ENCODE peak calls at places on chromosomes 4 and X, in ten cellular contexts. L is heart right ventricle, B is mucosa of descending colon, J is fibroblast of lung, Z is Caco-2, E is IMR-90, N is lung, I is GM23248, D is upper lobe of left lung, G is A549. W is an unnamed sample. For H3K4me1, the result is how much of the 10 kb centered on the place peaks cover.

GRCh38 chr4:8330821-8331566 is 61.4 kb downstream of the HTRA3 start:
- DNase-seq in L (peak), B (no peak), J (peak), Z (no peak), E (no peak), N (no peak), I (peak), D (no peak), G (no peak), W (no peak)

GRCh38 chr4:94039226-94039625 is 168.4 kb upstream of the SMARCAD1 start:
- DNase-seq in L (no peak), B (no peak), J (no peak), Z (no peak), E (no peak), N (no peak), I (no peak), D (no peak), G (no peak), W (no peak)

GRCh38 chr4:150217804-150218203 is 139.6 kb downstream of the DCLK2 start:
- DNase-seq in L (peak), B (no peak), J (no peak), Z (no peak), E (no peak), N (no peak), I (no peak), D (no peak), G (no peak), W (no peak)

GRCh38 chrX:119552508-119552907 is 12.7 kb downstream of the STEEP1 start:
- DNase-seq in L (no peak), B (no peak), J (peak), Z (no peak), E (peak), N (no peak), I (peak), D (no peak), G (no peak), W (no peak)

GRCh38 chr4:6589444-6589843 is 14.5 kb downstream of the MAN2B2 start:
- DNase-seq in L (no peak), B (no peak), J (no peak), Z (no peak), E (no peak), N (no peak), I (no peak), D (no peak), G (no peak), W (no peak)

GRCh38 chr4:186723207-186724047 is at the start of gene FAT1:
- DNase-seq in L (peak), B (peak), J (peak), Z (peak), E (peak), N (peak), I (peak), D (peak), G (peak), W (no peak)

GRCh38 chrX:132955710-132956109 is 2.7 kb downstream of the HS6ST2 start:
- DNase-seq in L (no peak), B (no peak), J (no peak), Z (no peak), E (no peak), N (no peak), I (no peak), D (no peak), G (no peak), W (no peak)

GRCh38 chr4:142040043-142040442 is 403.7 kb downstream of the IL15 start:
- DNase-seq in L (no peak), B (no peak), J (no peak), Z (no peak), E (no peak), N (no peak), I (no peak), D (no peak), G (no peak), W (no peak)

GRCh38 chr4:183889190-183889589 is 15.9 kb upstream of the STOX2 start:
- DNase-seq in L (no peak), B (no peak), J (no peak), Z (no peak), E (no peak), N (no peak), I (no peak), D (no peak), G (no peak), W (no peak)

GRCh38 chr4:152100378-152101201 is 339.8 kb upstream of the GATB start:
- DNase-seq in L (no peak), B (peak), J (no peak), Z (no peak), E (no peak), N (no peak), I (no peak), D (peak), G (no peak), W (peak)

GRCh38 chr4:159105063-159105414 is 2.2 kb downstream of the RAPGEF2 start:
- DNase-seq in L (no peak), B (no peak), J (peak), Z (no peak), E (peak), N (no peak), I (peak), D (no peak), G (no peak), W (no peak)

GRCh38 chr4:185381794-185382193 is 13.9 kb downstream of the LRP2BP start:
- DNase-seq in L (no peak), B (no peak), J (peak), Z (no peak), E (peak), N (no peak), I (peak), D (no peak), G (no peak), W (no peak)

DNA sequence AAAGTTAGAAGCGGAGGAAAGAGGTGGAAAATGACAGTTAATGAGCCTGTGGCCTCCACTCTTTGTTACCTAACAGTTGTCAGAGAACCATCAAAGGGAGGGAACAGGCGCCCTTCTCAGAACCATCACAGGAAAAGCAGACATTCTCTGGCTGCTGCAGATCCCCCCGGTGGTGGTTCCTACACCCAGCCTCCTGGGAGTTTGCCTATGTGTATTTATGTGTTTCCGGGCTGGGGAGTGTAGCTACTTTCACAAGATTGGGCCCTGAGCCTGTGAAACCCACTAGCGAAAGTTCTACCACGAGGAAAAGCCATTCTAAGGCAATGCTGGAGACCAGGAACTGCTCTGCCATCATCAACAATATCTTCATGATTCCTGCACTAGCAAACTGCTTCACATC is 52.7 kb upstream of the BCOR start:
- DNase-seq in L (no peak), B (no peak), J (no peak), Z (no peak), E (no peak), N (no peak), I (no peak), D (no peak), G (no peak), W (no peak)
- H3K4me1 ChIP-seq in L (under half), B (under half), J (under half), Z (under half), E (under half), N (under half), I (under half), D (under half), G (under half), W (under half)

DNA sequence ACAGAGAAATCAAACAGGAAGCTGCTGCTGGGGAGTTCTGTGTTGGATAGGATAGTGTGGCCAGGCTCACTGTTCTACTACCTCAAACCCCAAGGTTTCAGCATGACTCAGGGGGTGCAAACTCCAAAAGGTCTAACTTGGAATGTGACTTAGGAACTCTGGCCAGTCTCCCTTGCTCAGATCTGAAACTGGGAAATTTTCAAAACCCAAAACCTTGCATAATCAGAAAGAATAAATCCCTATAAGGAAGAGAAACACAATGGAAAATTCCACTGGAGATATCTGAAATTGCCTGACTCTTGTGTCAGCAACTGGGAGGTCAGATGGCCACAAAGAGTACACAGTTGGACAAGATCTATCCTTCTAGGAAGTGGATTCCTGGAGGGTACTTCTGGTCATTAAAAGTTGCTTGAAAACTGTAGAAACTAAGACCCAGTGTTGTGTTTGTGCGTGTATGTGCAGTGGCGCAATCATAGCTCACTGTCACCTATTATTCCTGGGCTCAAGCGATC is 58.0 kb downstream of the PPEF2 start:
- DNase-seq in L (no peak), B (no peak), J (peak), Z (peak), E (peak), N (no peak), I (peak), D (no peak), G (peak), W (no peak)
- H3K4me1 ChIP-seq in L (under half), B (under half), J (under half), Z (half or more), E (under half), N (under half), I (under half), D (under half), G (half or more), W (under half)

DNA sequence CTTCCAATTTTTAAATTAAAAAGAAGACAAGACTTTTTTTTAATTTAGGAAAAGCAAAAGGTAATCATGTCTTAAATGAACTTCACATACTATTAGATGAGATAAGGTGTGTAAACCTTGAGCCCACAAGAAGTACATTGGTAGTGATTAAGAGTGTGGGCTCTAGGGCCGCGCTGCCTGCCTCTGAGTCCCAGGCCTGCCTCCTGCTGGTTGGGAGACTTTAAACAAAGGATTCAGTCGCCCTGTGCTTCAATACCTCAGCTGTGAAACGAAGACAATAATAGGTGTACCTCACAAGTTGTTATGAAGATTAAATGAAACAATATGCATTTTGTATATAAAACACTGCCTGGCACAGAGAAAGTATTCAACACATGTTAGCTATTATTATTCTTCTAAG is 95.9 kb upstream of the MYOZ2 start:
- DNase-seq in L (no peak), B (no peak), J (no peak), Z (no peak), E (no peak), N (no peak), I (no peak), D (no peak), G (no peak), W (no peak)
- H3K4me1 ChIP-seq in L (half or more), B (under half), J (under half), Z (under half), E (under half), N (under half), I (half or more), D (under half), G (half or more), W (under half)

GRCh38 chrX:153829799-153830631 is at the start of gene PDZD4:
- DNase-seq in L (no peak), B (no peak), J (no peak), Z (no peak), E (no peak), N (no peak), I (peak), D (no peak), G (no peak), W (peak)
- H3K4me1 ChIP-seq in L (under half), B (under half), J (under half), Z (under half), E (under half), N (under half), I (under half), D (under half), G (under half), W (under half)

GRCh38 chrX:24151513-24151912 is 2.0 kb downstream of the ZFX start:
- DNase-seq in L (no peak), B (no peak), J (no peak), Z (no peak), E (no peak), N (no peak), I (peak), D (no peak), G (no peak), W (no peak)

GRCh38 chrX:24156177-24156576 is 6.6 kb downstream of the ZFX start:
- DNase-seq in L (no peak), B (no peak), J (no peak), Z (no peak), E (no peak), N (no peak), I (no peak), D (no peak), G (no peak), W (no peak)

GRCh38 chrX:24154490-24155034 is 5.0 kb downstream of the ZFX start:
- DNase-seq in L (no peak), B (no peak), J (no peak), Z (no peak), E (peak), N (no peak), I (peak), D (no peak), G (no peak), W (no peak)

GRCh38 chrX:24153796-24154189 is 4.3 kb downstream of the ZFX start:
- DNase-seq in L (no peak), B (no peak), J (no peak), Z (no peak), E (no peak), N (no peak), I (no peak), D (no peak), G (no peak), W (no peak)

DNA sequence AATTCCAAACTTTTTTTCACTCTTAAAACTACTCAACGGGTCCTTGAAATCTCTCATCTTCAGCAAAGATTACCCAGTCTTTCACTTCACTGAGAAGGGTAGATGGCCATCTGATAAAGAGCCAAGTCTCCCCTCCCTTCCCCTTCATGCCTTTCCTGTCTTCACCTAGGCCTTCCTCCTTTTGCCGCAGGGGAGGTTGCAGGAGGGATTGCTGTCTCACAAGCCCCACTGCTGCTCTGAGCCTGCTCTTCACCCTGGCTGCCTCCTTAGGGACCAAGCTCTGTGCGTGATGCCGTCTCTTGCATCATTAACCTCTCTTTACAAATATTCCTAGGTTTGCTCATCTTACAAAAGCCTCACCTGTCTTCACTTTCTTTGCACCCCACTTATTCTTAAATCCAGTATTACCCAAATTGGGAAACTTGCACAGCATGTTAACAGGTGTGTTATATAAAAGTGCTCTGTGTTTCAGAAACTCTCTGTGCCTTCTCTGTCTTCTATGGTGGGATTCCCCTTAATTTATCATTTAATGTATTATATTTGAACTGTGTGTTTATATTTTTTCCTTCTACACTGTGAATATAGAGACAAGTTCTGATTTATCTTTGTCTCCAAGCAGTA is 3.8 kb downstream of the ZFX start:
- DNase-seq in L (no peak), B (no peak), J (no peak), Z (no peak), E (no peak), N (no peak), I (peak), D (peak), G (no peak), W (no peak)
- H3K4me1 ChIP-seq in L (under half), B (under half), J (under half), Z (under half), E (under half), N (under half), I (under half), D (half or more), G (half or more), W (half or more)

GRCh38 chr4:67723949-67724348 is 23.0 kb upstream of the UBA6 start:
- DNase-seq in L (no peak), B (no peak), J (no peak), Z (no peak), E (no peak), N (no peak), I (peak), D (no peak), G (no peak), W (no peak)
- H3K4me1 ChIP-seq in L (under half), B (under half), J (under half), Z (under half), E (under half), N (under half), I (under half), D (under half), G (under half), W (under half)

GRCh38 chr4:139556735-139557505 is 901 bp upstream of the SETD7 start:
- DNase-seq in L (peak), B (peak), J (no peak), Z (peak), E (no peak), N (peak), I (peak), D (peak), G (peak), W (peak)
- H3K4me1 ChIP-seq in L (under half), B (under half), J (under half), Z (under half), E (under half), N (under half), I (under half), D (under half), G (under half), W (half or more)

GRCh38 chr4:70801265-70801809 is 38.4 kb downstream of the GRSF1 start:
- DNase-seq in L (no peak), B (no peak), J (no peak), Z (no peak), E (no peak), N (no peak), I (no peak), D (no peak), G (no peak), W (no peak)

GRCh38 chr4:70802923-70803605 is 36.6 kb downstream of the GRSF1 start:
- DNase-seq in L (no peak), B (no peak), J (no peak), Z (no peak), E (peak), N (no peak), I (no peak), D (no peak), G (no peak), W (no peak)
- H3K4me1 ChIP-seq in L (under half), B (under half), J (under half), Z (under half), E (under half), N (under half), I (under half), D (under half), G (under half), W (under half)